ENCODE peak calls at places on chromosome 12, in eight cellular contexts. One of them, this sample, is unnamed.

GRCh38 chr12:27109339-27110023 is 27.1 kb upstream of the C12orf71 start:
- DNase-seq in anterior cingulate cortex: no peak
- DNase-seq in kidney epithelial cell: no peak
- DNase-seq in stimulated activated CD4-positive, alpha-beta T cell treated with anti-CD3 and anti-CD28 coated beads, Interleukin-15, amount 100 ng/mL, for 48 hours: no peak
- DNase-seq in ACHN: no peak
- DNase-seq in amniotic epithelial cell: peak
- DNase-seq in CD14-positive monocyte: no peak
- DNase-seq in pulmonary artery endothelial cell: no peak
- DNase-seq in this sample: no peak

GRCh38 chr12:86669010-86669409 is 412.8 kb upstream of the MGAT4C start:
- DNase-seq in anterior cingulate cortex: no peak
- DNase-seq in kidney epithelial cell: no peak
- DNase-seq in stimulated activated CD4-positive, alpha-beta T cell treated with anti-CD3 and anti-CD28 coated beads, Interleukin-15, amount 100 ng/mL, for 48 hours: no peak
- DNase-seq in ACHN: no peak
- DNase-seq in amniotic epithelial cell: no peak
- DNase-seq in CD14-positive monocyte: no peak
- DNase-seq in pulmonary artery endothelial cell: no peak
- DNase-seq in this sample: no peak

GRCh38 chr12:46266382-46266791 is 2.5 kb downstream of the SLC38A1 start:
- DNase-seq in anterior cingulate cortex: peak
- DNase-seq in kidney epithelial cell: no peak
- DNase-seq in stimulated activated CD4-positive, alpha-beta T cell treated with anti-CD3 and anti-CD28 coated beads, Interleukin-15, amount 100 ng/mL, for 48 hours: peak
- DNase-seq in ACHN: peak
- DNase-seq in amniotic epithelial cell: peak
- DNase-seq in CD14-positive monocyte: no peak
- DNase-seq in pulmonary artery endothelial cell: no peak
- DNase-seq in this sample: peak

GRCh38 chr12:113842699-113843098 is 123.4 kb downstream of the RBM19 start:
- DNase-seq in anterior cingulate cortex: no peak
- DNase-seq in kidney epithelial cell: no peak
- DNase-seq in stimulated activated CD4-positive, alpha-beta T cell treated with anti-CD3 and anti-CD28 coated beads, Interleukin-15, amount 100 ng/mL, for 48 hours: no peak
- DNase-seq in ACHN: no peak
- DNase-seq in amniotic epithelial cell: no peak
- DNase-seq in CD14-positive monocyte: no peak
- DNase-seq in pulmonary artery endothelial cell: no peak
- DNase-seq in this sample: no peak

GRCh38 chr12:58504539-58504938 is 415.8 kb downstream of the LRIG3 start:
- DNase-seq in anterior cingulate cortex: no peak
- DNase-seq in kidney epithelial cell: no peak
- DNase-seq in stimulated activated CD4-positive, alpha-beta T cell treated with anti-CD3 and anti-CD28 coated beads, Interleukin-15, amount 100 ng/mL, for 48 hours: no peak
- DNase-seq in ACHN: no peak
- DNase-seq in amniotic epithelial cell: peak
- DNase-seq in CD14-positive monocyte: no peak
- DNase-seq in pulmonary artery endothelial cell: no peak
- DNase-seq in this sample: peak

GRCh38 chr12:39619316-39619659 is 315 bp downstream of the ABCD2 start:
- DNase-seq in anterior cingulate cortex: no peak
- DNase-seq in kidney epithelial cell: no peak
- DNase-seq in stimulated activated CD4-positive, alpha-beta T cell treated with anti-CD3 and anti-CD28 coated beads, Interleukin-15, amount 100 ng/mL, for 48 hours: no peak
- DNase-seq in ACHN: no peak
- DNase-seq in amniotic epithelial cell: no peak
- DNase-seq in CD14-positive monocyte: no peak
- DNase-seq in pulmonary artery endothelial cell: no peak
- DNase-seq in this sample: no peak

GRCh38 chr12:52519826-52520662 is at the start of gene KRT5:
- DNase-seq in anterior cingulate cortex: no peak
- DNase-seq in kidney epithelial cell: no peak
- DNase-seq in stimulated activated CD4-positive, alpha-beta T cell treated with anti-CD3 and anti-CD28 coated beads, Interleukin-15, amount 100 ng/mL, for 48 hours: no peak
- DNase-seq in ACHN: no peak
- DNase-seq in amniotic epithelial cell: no peak
- DNase-seq in CD14-positive monocyte: no peak
- DNase-seq in pulmonary artery endothelial cell: no peak
- DNase-seq in this sample: no peak

GRCh38 chr12:26878661-26879119 is 45.7 kb upstream of the ITPR2 start:
- DNase-seq in anterior cingulate cortex: no peak
- DNase-seq in kidney epithelial cell: peak
- DNase-seq in stimulated activated CD4-positive, alpha-beta T cell treated with anti-CD3 and anti-CD28 coated beads, Interleukin-15, amount 100 ng/mL, for 48 hours: no peak
- DNase-seq in ACHN: no peak
- DNase-seq in amniotic epithelial cell: peak
- DNase-seq in CD14-positive monocyte: no peak
- DNase-seq in pulmonary artery endothelial cell: peak
- DNase-seq in this sample: peak

GRCh38 chr12:27851311-27851710 is 71.3 kb upstream of the MANSC4 start:
- DNase-seq in anterior cingulate cortex: no peak
- DNase-seq in kidney epithelial cell: no peak
- DNase-seq in stimulated activated CD4-positive, alpha-beta T cell treated with anti-CD3 and anti-CD28 coated beads, Interleukin-15, amount 100 ng/mL, for 48 hours: no peak
- DNase-seq in ACHN: no peak
- DNase-seq in amniotic epithelial cell: no peak
- DNase-seq in CD14-positive monocyte: no peak
- DNase-seq in pulmonary artery endothelial cell: no peak
- DNase-seq in this sample: no peak

GRCh38 chr12:49828143-49829091 is at the start of gene NCKAP5L:
- DNase-seq in anterior cingulate cortex: peak
- DNase-seq in kidney epithelial cell: peak
- DNase-seq in stimulated activated CD4-positive, alpha-beta T cell treated with anti-CD3 and anti-CD28 coated beads, Interleukin-15, amount 100 ng/mL, for 48 hours: peak
- DNase-seq in ACHN: peak
- DNase-seq in amniotic epithelial cell: peak
- DNase-seq in CD14-positive monocyte: peak
- DNase-seq in pulmonary artery endothelial cell: peak
- DNase-seq in this sample: peak

GRCh38 chr12:122063691-122064033 is 14.9 kb upstream of the MLXIP start:
- DNase-seq in anterior cingulate cortex: no peak
- DNase-seq in kidney epithelial cell: no peak
- DNase-seq in stimulated activated CD4-positive, alpha-beta T cell treated with anti-CD3 and anti-CD28 coated beads, Interleukin-15, amount 100 ng/mL, for 48 hours: no peak
- DNase-seq in ACHN: no peak
- DNase-seq in amniotic epithelial cell: no peak
- DNase-seq in CD14-positive monocyte: no peak
- DNase-seq in pulmonary artery endothelial cell: no peak
- DNase-seq in this sample: no peak

GRCh38 chr12:104091136-104091535 is 26.8 kb downstream of the HCFC2 start:
- DNase-seq in anterior cingulate cortex: no peak
- DNase-seq in kidney epithelial cell: no peak
- DNase-seq in stimulated activated CD4-positive, alpha-beta T cell treated with anti-CD3 and anti-CD28 coated beads, Interleukin-15, amount 100 ng/mL, for 48 hours: no peak
- DNase-seq in ACHN: no peak
- DNase-seq in amniotic epithelial cell: no peak
- DNase-seq in CD14-positive monocyte: no peak
- DNase-seq in pulmonary artery endothelial cell: no peak
- DNase-seq in this sample: no peak